ENCODE peak calls at places on chromosome 12, in eight cellular contexts. One of them, this sample, is unnamed.
A peak's percentile ranks its signal among the peaks of the same experiment; 100 is the strongest.

GRCh38 chr12:93789767-93790166 is 112.6 kb downstream of the CRADD start:
- DNase-seq in IMR-90: no peak
- DNase-seq in heart left ventricle: no peak
- DNase-seq in Peyer's patch: no peak
- DNase-seq in stomach: no peak
- DNase-seq in A549: no peak
- DNase-seq in uterus: no peak
- DNase-seq in HepG2: no peak
- DNase-seq in this sample: no peak

GRCh38 chr12:3456809-3457208 is 34.2 kb upstream of the PRMT8 start:
- DNase-seq in uterus: no peak
- DNase-seq in IMR-90: no peak
- DNase-seq in HepG2: peak; percentile 5
- DNase-seq in Peyer's patch: no peak
- DNase-seq in heart left ventricle: no peak
- DNase-seq in stomach: no peak
- DNase-seq in A549: peak; percentile 15
- DNase-seq in this sample: no peak

GRCh38 chr12:13254311-13254710 is 57.8 kb downstream of the EMP1 start:
- DNase-seq in Peyer's patch: no peak
- DNase-seq in A549: no peak
- DNase-seq in IMR-90: no peak
- DNase-seq in stomach: no peak
- DNase-seq in heart left ventricle: no peak
- DNase-seq in HepG2: no peak
- DNase-seq in uterus: no peak
- DNase-seq in this sample: no peak

GRCh38 chr12:52608826-52609630 is 7.8 kb upstream of the KRT72 start:
- DNase-seq in HepG2: no peak
- DNase-seq in heart left ventricle: peak; percentile 4
- DNase-seq in Peyer's patch: no peak
- DNase-seq in stomach: no peak
- DNase-seq in IMR-90: no peak
- DNase-seq in uterus: no peak
- DNase-seq in A549: no peak
- DNase-seq in this sample: no peak

GRCh38 chr12:25529738-25530137 is 23.3 kb downstream of the LMNTD1 start:
- DNase-seq in stomach: no peak
- DNase-seq in IMR-90: peak; percentile 68
- DNase-seq in A549: no peak
- DNase-seq in uterus: no peak
- DNase-seq in HepG2: no peak
- DNase-seq in Peyer's patch: no peak
- DNase-seq in heart left ventricle: no peak
- DNase-seq in this sample: no peak

GRCh38 chr12:26317942-26318565 is 122.7 kb downstream of the SSPN start:
- DNase-seq in uterus: no peak
- DNase-seq in HepG2: no peak
- DNase-seq in heart left ventricle: no peak
- DNase-seq in stomach: no peak
- DNase-seq in IMR-90: peak; percentile 84
- DNase-seq in A549: no peak
- DNase-seq in Peyer's patch: no peak
- DNase-seq in this sample: no peak

GRCh38 chr12:29133141-29133540 is 15.9 kb upstream of the FAR2 start:
- DNase-seq in HepG2: no peak
- DNase-seq in IMR-90: no peak
- DNase-seq in Peyer's patch: no peak
- DNase-seq in stomach: no peak
- DNase-seq in A549: no peak
- DNase-seq in heart left ventricle: no peak
- DNase-seq in uterus: no peak
- DNase-seq in this sample: no peak

GRCh38 chr12:18969512-18969911 is 160.0 kb upstream of the PLEKHA5 start:
- DNase-seq in uterus: no peak
- DNase-seq in heart left ventricle: no peak
- DNase-seq in HepG2: no peak
- DNase-seq in IMR-90: no peak
- DNase-seq in stomach: no peak
- DNase-seq in A549: no peak
- DNase-seq in Peyer's patch: no peak
- DNase-seq in this sample: no peak

GRCh38 chr12:68240975-68241374 is 12.4 kb downstream of the IL22 start:
- DNase-seq in IMR-90: peak; percentile 57
- DNase-seq in heart left ventricle: peak; percentile 22
- DNase-seq in HepG2: no peak
- DNase-seq in Peyer's patch: peak; percentile 61
- DNase-seq in A549: no peak
- DNase-seq in uterus: no peak
- DNase-seq in stomach: no peak
- DNase-seq in this sample: no peak

GRCh38 chr12:112261559-112261958 is 120.7 kb downstream of the HECTD4 start:
- DNase-seq in Peyer's patch: no peak
- DNase-seq in uterus: peak; percentile 17
- DNase-seq in stomach: no peak
- DNase-seq in HepG2: peak; percentile 13
- DNase-seq in A549: peak; percentile 35
- DNase-seq in heart left ventricle: no peak
- DNase-seq in IMR-90: no peak
- DNase-seq in this sample: no peak

GRCh38 chr12:32240210-32240609 is 133.6 kb downstream of the BICD1 start:
- DNase-seq in uterus: no peak
- DNase-seq in A549: no peak
- DNase-seq in IMR-90: no peak
- DNase-seq in HepG2: no peak
- DNase-seq in Peyer's patch: no peak
- DNase-seq in heart left ventricle: no peak
- DNase-seq in stomach: no peak
- DNase-seq in this sample: no peak

GRCh38 chr12:55001198-55001827 is 16.8 kb upstream of the TESPA1 start:
- DNase-seq in A549: no peak
- DNase-seq in HepG2: no peak
- DNase-seq in uterus: no peak
- DNase-seq in IMR-90: no peak
- DNase-seq in Peyer's patch: no peak
- DNase-seq in stomach: no peak
- DNase-seq in heart left ventricle: no peak
- DNase-seq in this sample: no peak

GRCh38 chr12:14258468-14258947 is 107.0 kb upstream of the ATF7IP start:
- DNase-seq in Peyer's patch: no peak
- DNase-seq in uterus: peak; percentile 25
- DNase-seq in heart left ventricle: no peak
- DNase-seq in HepG2: no peak
- DNase-seq in A549: no peak
- DNase-seq in IMR-90: peak; percentile 7
- DNase-seq in stomach: no peak
- DNase-seq in this sample: no peak

GRCh38 chr12:92696240-92696639 is 6.5 kb upstream of the PLEKHG7 start:
- DNase-seq in Peyer's patch: no peak
- DNase-seq in A549: no peak
- DNase-seq in heart left ventricle: no peak
- DNase-seq in IMR-90: peak; percentile 52
- DNase-seq in HepG2: no peak
- DNase-seq in uterus: peak; percentile 21
- DNase-seq in stomach: no peak
- DNase-seq in this sample: no peak

GRCh38 chr12:113462117-113462774 is 9.4 kb downstream of the LHX5 start:
- DNase-seq in uterus: peak; percentile 59
- DNase-seq in Peyer's patch: peak; percentile 59
- DNase-seq in A549: peak; percentile 85
- DNase-seq in heart left ventricle: peak; percentile 75
- DNase-seq in stomach: peak; percentile 82
- DNase-seq in HepG2: peak; percentile 44
- DNase-seq in IMR-90: peak; percentile 68
- DNase-seq in this sample: peak; percentile 83

GRCh38 chr12:40382217-40382616 is 157.4 kb downstream of the LRRK2 start:
- DNase-seq in stomach: no peak
- DNase-seq in HepG2: no peak
- DNase-seq in uterus: no peak
- DNase-seq in Peyer's patch: no peak
- DNase-seq in A549: no peak
- DNase-seq in IMR-90: no peak
- DNase-seq in heart left ventricle: no peak
- DNase-seq in this sample: no peak

GRCh38 chr12:31832740-31833540 is 104.1 kb upstream of the AMN1 start:
- DNase-seq in heart left ventricle: peak; percentile 18
- DNase-seq in HepG2: no peak
- DNase-seq in IMR-90: no peak
- DNase-seq in Peyer's patch: peak; percentile 59
- DNase-seq in stomach: no peak
- DNase-seq in A549: no peak
- DNase-seq in uterus: no peak
- DNase-seq in this sample: no peak

GRCh38 chr12:29921307-29921706 is 137.6 kb upstream of the TMTC1 start:
- DNase-seq in stomach: no peak
- DNase-seq in uterus: no peak
- DNase-seq in Peyer's patch: no peak
- DNase-seq in HepG2: peak; percentile 5
- DNase-seq in heart left ventricle: no peak
- DNase-seq in IMR-90: peak; percentile 26
- DNase-seq in A549: no peak
- DNase-seq in this sample: no peak

GRCh38 chr12:99390707-99391106 is 256.8 kb upstream of the GARIN6 start:
- DNase-seq in uterus: no peak
- DNase-seq in IMR-90: no peak
- DNase-seq in Peyer's patch: no peak
- DNase-seq in A549: peak; percentile 27
- DNase-seq in heart left ventricle: no peak
- DNase-seq in HepG2: no peak
- DNase-seq in stomach: no peak
- DNase-seq in this sample: no peak

GRCh38 chr12:1474567-1475153 is 119.7 kb downstream of the FBXL14 start:
- DNase-seq in HepG2: no peak
- DNase-seq in Peyer's patch: no peak
- DNase-seq in stomach: no peak
- DNase-seq in uterus: no peak
- DNase-seq in heart left ventricle: no peak
- DNase-seq in A549: no peak
- DNase-seq in IMR-90: peak; percentile 97
- DNase-seq in this sample: no peak

GRCh38 chr12:103816663-103817062 is 24.4 kb downstream of the NT5DC3 start:
- DNase-seq in heart left ventricle: no peak
- DNase-seq in IMR-90: no peak
- DNase-seq in Peyer's patch: no peak
- DNase-seq in A549: no peak
- DNase-seq in HepG2: no peak
- DNase-seq in uterus: no peak
- DNase-seq in stomach: no peak
- DNase-seq in this sample: no peak

GRCh38 chr12:93107514-93107942 is 178.4 kb upstream of the EEA1 start:
- DNase-seq in Peyer's patch: no peak
- DNase-seq in HepG2: no peak
- DNase-seq in stomach: no peak
- DNase-seq in A549: no peak
- DNase-seq in uterus: no peak
- DNase-seq in heart left ventricle: no peak
- DNase-seq in IMR-90: peak; percentile 40
- DNase-seq in this sample: no peak

DNA sequence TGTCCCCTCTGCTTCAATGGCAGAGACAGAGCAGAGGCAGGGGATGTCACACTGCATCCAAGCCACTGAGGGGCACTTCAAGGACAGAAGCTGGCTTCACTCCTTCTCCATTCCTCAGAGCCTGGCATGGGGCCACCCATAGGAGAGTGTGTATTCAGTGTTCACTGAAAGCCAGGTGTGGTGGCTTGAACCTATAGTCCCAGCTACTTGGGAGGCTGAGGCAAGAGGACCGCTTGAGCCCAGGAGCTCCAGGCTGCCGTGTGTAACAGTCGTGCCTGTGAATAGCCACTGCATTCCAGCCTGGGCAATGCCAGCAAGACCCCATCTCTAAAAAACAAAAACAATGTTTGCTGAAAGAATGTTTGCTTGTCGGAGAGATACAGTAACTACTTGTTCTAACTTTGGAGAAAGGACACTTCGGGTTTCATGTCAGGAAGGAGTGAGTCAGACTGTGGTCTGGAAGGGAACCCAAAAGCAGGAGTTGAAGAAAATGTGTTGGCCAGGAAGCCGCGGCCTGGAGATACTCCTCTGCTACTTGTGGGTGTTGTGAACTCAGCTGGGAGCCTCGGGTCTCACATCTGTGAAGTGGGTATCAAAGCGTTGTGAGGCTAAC is 43.4 kb downstream of the ELK3 start:
- DNase-seq in Peyer's patch: peak; percentile 31
- DNase-seq in HepG2: no peak
- DNase-seq in IMR-90: peak; percentile 97
- DNase-seq in A549: no peak
- DNase-seq in stomach: peak; percentile 44
- DNase-seq in uterus: peak; percentile 81
- DNase-seq in heart left ventricle: peak; percentile 66
- DNase-seq in this sample: peak; percentile 93
- H3K4me1 ChIP-seq in Peyer's patch: peaks cover 76% of the 10 kb centered on the region
- H3K4me1 ChIP-seq in HepG2: peaks cover 10% of the 10 kb centered on the region
- H3K4me1 ChIP-seq in IMR-90: peaks cover 44% of the 10 kb centered on the region
- H3K4me1 ChIP-seq in A549: peaks cover 7% of the 10 kb centered on the region
- H3K4me1 ChIP-seq in stomach: peaks cover 66% of the 10 kb centered on the region
- H3K4me1 ChIP-seq in uterus: peaks cover 45% of the 10 kb centered on the region
- H3K4me1 ChIP-seq in heart left ventricle: peaks cover 94% of the 10 kb centered on the region
- H3K4me1 ChIP-seq in this sample: peaks cover 96% of the 10 kb centered on the region

GRCh38 chr12:56359851-56360767 is at the start of gene STAT2:
- DNase-seq in IMR-90: peak; percentile 100
- DNase-seq in Peyer's patch: peak; percentile 100
- DNase-seq in stomach: peak; percentile 99
- DNase-seq in heart left ventricle: peak; percentile 99
- DNase-seq in uterus: peak; percentile 99
- DNase-seq in HepG2: peak; percentile 98
- DNase-seq in A549: peak; percentile 100
- DNase-seq in this sample: peak; percentile 99
- TF ChIP-seq POLR2A in IMR-90: peak; percentile 65
- TF ChIP-seq POLR2A in Peyer's patch: peak; percentile 71
- TF ChIP-seq POLR2A in stomach: peak; percentile 58
- TF ChIP-seq POLR2A in heart left ventricle: peak; percentile 17
- TF ChIP-seq POLR2A in uterus: peak; percentile 64
- TF ChIP-seq POLR2A in HepG2: peak; percentile 78
- TF ChIP-seq POLR2A in A549: peak; percentile 74
- TF ChIP-seq POLR2A in this sample: peak; percentile 61

DNA sequence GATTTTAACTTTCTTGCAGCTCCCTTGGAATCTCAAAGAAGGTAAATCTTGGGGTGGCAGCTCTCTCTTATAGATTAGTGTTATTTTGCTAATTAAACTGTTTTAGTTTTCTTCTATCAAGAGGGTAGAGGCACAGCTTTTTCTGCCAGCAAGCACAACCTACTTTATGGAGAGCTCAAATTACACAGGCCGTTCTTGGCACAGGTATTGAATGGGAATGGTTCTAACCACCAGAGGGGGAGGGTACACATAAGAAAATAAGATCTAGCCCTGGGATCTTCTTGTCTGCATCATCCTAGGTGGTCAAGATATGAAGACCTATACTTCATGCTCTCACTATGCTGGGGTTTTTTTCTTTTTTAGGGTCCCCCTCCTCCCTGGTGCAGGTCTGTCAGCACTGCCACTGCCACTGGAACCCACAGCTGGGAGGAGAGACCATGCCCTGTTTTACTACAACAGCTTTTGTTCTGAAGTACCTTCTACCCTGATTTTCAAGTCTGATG is 48.6 kb upstream of the STAC3 start:
- DNase-seq in stomach: no peak
- DNase-seq in Peyer's patch: no peak
- DNase-seq in A549: no peak
- DNase-seq in heart left ventricle: no peak
- DNase-seq in uterus: no peak
- DNase-seq in HepG2: no peak
- DNase-seq in IMR-90: peak; percentile 37
- DNase-seq in this sample: no peak
- TF ChIP-seq CTCF in stomach: no peak
- TF ChIP-seq CTCF in Peyer's patch: no peak
- TF ChIP-seq CTCF in A549: no peak
- TF ChIP-seq CTCF in heart left ventricle: no peak
- TF ChIP-seq CTCF in uterus: no peak
- TF ChIP-seq CTCF in HepG2: no peak
- TF ChIP-seq CTCF in IMR-90: no peak
- TF ChIP-seq CTCF in this sample: no peak

GRCh38 chr12:132502149-132502881 is 12.4 kb downstream of the FBRSL1 start:
- DNase-seq in HepG2: no peak
- DNase-seq in heart left ventricle: no peak
- DNase-seq in IMR-90: no peak
- DNase-seq in stomach: no peak
- DNase-seq in uterus: no peak
- DNase-seq in Peyer's patch: no peak
- DNase-seq in A549: peak; percentile 25
- DNase-seq in this sample: no peak
- H3K4me1 ChIP-seq in HepG2: peaks cover 32% of the 10 kb centered on the region
- H3K4me1 ChIP-seq in heart left ventricle: peaks cover 98% of the 10 kb centered on the region
- H3K4me1 ChIP-seq in IMR-90: peaks cover 18% of the 10 kb centered on the region
- H3K4me1 ChIP-seq in stomach: peaks cover 100% of the 10 kb centered on the region
- H3K4me1 ChIP-seq in uterus: peaks cover 40% of the 10 kb centered on the region
- H3K4me1 ChIP-seq in Peyer's patch: peaks cover 70% of the 10 kb centered on the region
- H3K4me1 ChIP-seq in A549: peaks cover 20% of the 10 kb centered on the region
- H3K4me1 ChIP-seq in this sample: no peaks in the 10 kb centered on the region